ENCODE peak calls at places on chromosome 3, in six cellular contexts. One of them, this sample, is unnamed.

GRCh38 chr3:99938270-99938955 is 120.8 kb downstream of the CMSS1 start:
- DNase-seq in CD8-positive, alpha-beta T cell: no peak
- DNase-seq in CD4-positive, alpha-beta T cell: no peak
- DNase-seq in left ventricle myocardium inferior: no peak
- DNase-seq in BJ: no peak
- DNase-seq in hepatocyte: no peak
- DNase-seq in this sample: peak; percentile 77

GRCh38 chr3:160163259-160163878 is 61.9 kb upstream of the C3orf80 start:
- DNase-seq in BJ: no peak
- DNase-seq in CD8-positive, alpha-beta T cell: no peak
- DNase-seq in left ventricle myocardium inferior: no peak
- DNase-seq in hepatocyte: peak; percentile 42
- DNase-seq in CD4-positive, alpha-beta T cell: no peak
- DNase-seq in this sample: no peak

GRCh38 chr3:27166888-27167287 is 202.3 kb downstream of the NEK10 start:
- DNase-seq in CD8-positive, alpha-beta T cell: no peak
- DNase-seq in hepatocyte: peak; percentile 13
- DNase-seq in left ventricle myocardium inferior: no peak
- DNase-seq in CD4-positive, alpha-beta T cell: no peak
- DNase-seq in BJ: peak; percentile 94
- DNase-seq in this sample: peak; percentile 78

GRCh38 chr3:33426068-33426467 is 14.1 kb downstream of the UBP1 start:
- DNase-seq in hepatocyte: no peak
- DNase-seq in CD4-positive, alpha-beta T cell: no peak
- DNase-seq in CD8-positive, alpha-beta T cell: no peak
- DNase-seq in left ventricle myocardium inferior: no peak
- DNase-seq in BJ: no peak
- DNase-seq in this sample: no peak

GRCh38 chr3:43345877-43346276 is 59.5 kb downstream of the SNRK start:
- DNase-seq in left ventricle myocardium inferior: no peak
- DNase-seq in hepatocyte: no peak
- DNase-seq in CD8-positive, alpha-beta T cell: no peak
- DNase-seq in BJ: no peak
- DNase-seq in CD4-positive, alpha-beta T cell: no peak
- DNase-seq in this sample: no peak

GRCh38 chr3:112605285-112605684 is 35.7 kb downstream of the CCDC80 start:
- DNase-seq in CD4-positive, alpha-beta T cell: no peak
- DNase-seq in BJ: peak; percentile 55
- DNase-seq in CD8-positive, alpha-beta T cell: no peak
- DNase-seq in hepatocyte: no peak
- DNase-seq in left ventricle myocardium inferior: no peak
- DNase-seq in this sample: peak; percentile 92

GRCh38 chr3:50464578-50464977 is 38.9 kb downstream of the CACNA2D2 start:
- DNase-seq in CD8-positive, alpha-beta T cell: no peak
- DNase-seq in hepatocyte: no peak
- DNase-seq in CD4-positive, alpha-beta T cell: no peak
- DNase-seq in BJ: no peak
- DNase-seq in left ventricle myocardium inferior: no peak
- DNase-seq in this sample: no peak

GRCh38 chr3:140285380-140285779 is 350.4 kb downstream of the CLSTN2 start:
- DNase-seq in CD4-positive, alpha-beta T cell: no peak
- DNase-seq in left ventricle myocardium inferior: no peak
- DNase-seq in hepatocyte: no peak
- DNase-seq in BJ: no peak
- DNase-seq in CD8-positive, alpha-beta T cell: no peak
- DNase-seq in this sample: no peak

GRCh38 chr3:121979246-121979645 is 42.8 kb downstream of the ILDR1 start:
- DNase-seq in left ventricle myocardium inferior: no peak
- DNase-seq in BJ: no peak
- DNase-seq in CD8-positive, alpha-beta T cell: no peak
- DNase-seq in CD4-positive, alpha-beta T cell: no peak
- DNase-seq in hepatocyte: no peak
- DNase-seq in this sample: no peak

GRCh38 chr3:121979734-121980449 is 42.2 kb downstream of the ILDR1 start:
- DNase-seq in left ventricle myocardium inferior: no peak
- DNase-seq in BJ: no peak
- DNase-seq in CD8-positive, alpha-beta T cell: no peak
- DNase-seq in hepatocyte: no peak
- DNase-seq in CD4-positive, alpha-beta T cell: no peak
- DNase-seq in this sample: no peak

GRCh38 chr3:121974601-121975111 is 47.4 kb downstream of the ILDR1 start:
- DNase-seq in CD8-positive, alpha-beta T cell: no peak
- DNase-seq in hepatocyte: no peak
- DNase-seq in left ventricle myocardium inferior: no peak
- DNase-seq in BJ: no peak
- DNase-seq in CD4-positive, alpha-beta T cell: no peak
- DNase-seq in this sample: no peak

GRCh38 chr3:121976727-121977126 is 45.3 kb downstream of the ILDR1 start:
- DNase-seq in CD8-positive, alpha-beta T cell: no peak
- DNase-seq in hepatocyte: no peak
- DNase-seq in left ventricle myocardium inferior: no peak
- DNase-seq in CD4-positive, alpha-beta T cell: no peak
- DNase-seq in BJ: no peak
- DNase-seq in this sample: no peak

DNA sequence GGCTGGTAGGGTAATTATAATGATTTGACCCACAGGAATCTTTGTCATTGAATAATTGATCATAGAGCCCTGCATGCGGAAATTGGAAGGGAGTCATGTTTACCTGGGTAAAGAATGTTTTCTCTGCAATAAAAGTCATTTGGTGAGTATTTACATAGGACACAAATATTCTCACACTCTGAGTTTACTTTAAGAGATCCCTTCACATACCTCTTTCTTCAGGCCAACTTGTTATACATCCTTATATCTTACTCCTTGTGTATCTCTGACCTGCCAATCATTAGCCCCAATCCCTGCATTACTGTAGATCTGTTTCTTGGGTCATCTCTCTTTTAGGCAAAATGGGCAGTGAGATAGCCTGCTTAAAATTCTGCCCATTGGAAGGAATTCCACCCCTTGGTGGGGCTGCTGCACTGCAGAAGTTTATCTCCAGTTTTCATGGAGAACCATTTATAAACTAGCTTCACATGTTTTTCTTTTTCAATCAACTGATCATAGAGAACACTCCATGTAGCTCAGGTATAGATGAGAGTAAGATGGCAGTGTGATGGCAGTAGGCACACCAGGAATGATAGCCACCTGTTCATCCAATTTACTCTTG is 46.2 kb downstream of the ILDR1 start:
- DNase-seq in BJ: no peak
- DNase-seq in CD8-positive, alpha-beta T cell: no peak
- DNase-seq in hepatocyte: no peak
- DNase-seq in CD4-positive, alpha-beta T cell: no peak
- DNase-seq in left ventricle myocardium inferior: no peak
- DNase-seq in this sample: no peak
- TF ChIP-seq CTCF in BJ: no peak
- TF ChIP-seq CTCF in CD8-positive, alpha-beta T cell: no peak
- TF ChIP-seq CTCF in hepatocyte: no peak
- TF ChIP-seq CTCF in CD4-positive, alpha-beta T cell: no peak
- TF ChIP-seq CTCF in left ventricle myocardium inferior: no peak
- TF ChIP-seq CTCF in this sample: peak; percentile 32

DNA sequence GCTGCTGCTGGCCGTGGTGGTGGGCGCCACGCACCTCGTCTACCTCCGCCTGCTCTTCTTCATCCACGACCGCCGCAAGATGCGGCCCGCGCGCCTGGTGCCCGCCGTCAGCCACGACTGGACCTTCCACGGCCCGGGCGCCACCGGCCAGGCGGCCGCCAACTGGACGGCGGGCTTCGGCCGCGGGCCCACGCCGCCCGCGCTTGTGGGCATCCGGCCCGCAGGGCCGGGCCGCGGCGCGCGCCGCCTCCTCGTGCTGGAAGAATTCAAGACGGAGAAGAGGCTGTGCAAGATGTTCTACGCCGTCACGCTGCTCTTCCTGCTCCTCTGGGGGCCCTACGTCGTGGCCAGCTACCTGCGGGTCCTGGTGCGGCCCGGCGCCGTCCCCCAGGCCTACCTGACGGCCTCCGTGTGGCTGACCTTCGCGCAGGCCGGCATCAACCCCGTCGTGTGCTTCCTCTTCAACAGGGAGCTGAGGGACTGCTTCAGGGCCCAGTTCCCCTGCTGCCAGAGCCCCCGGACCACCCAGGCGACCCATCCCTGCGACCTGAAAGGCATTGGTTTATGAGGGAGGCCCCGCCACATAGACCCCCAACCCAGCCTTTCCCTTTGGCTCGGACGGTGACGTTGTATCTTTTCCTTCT is 1.1 kb downstream of the GPR27 start:
- DNase-seq in CD8-positive, alpha-beta T cell: no peak
- DNase-seq in BJ: no peak
- DNase-seq in left ventricle myocardium inferior: no peak
- DNase-seq in hepatocyte: no peak
- DNase-seq in CD4-positive, alpha-beta T cell: no peak
- DNase-seq in this sample: no peak
- H3K27me3 ChIP-seq in CD8-positive, alpha-beta T cell: peaks cover 15% of the 10 kb centered on the region
- H3K27me3 ChIP-seq in BJ: peaks cover 25% of the 10 kb centered on the region
- H3K27me3 ChIP-seq in left ventricle myocardium inferior: peaks cover 53% of the 10 kb centered on the region
- H3K27me3 ChIP-seq in hepatocyte: peaks cover 68% of the 10 kb centered on the region
- H3K27me3 ChIP-seq in CD4-positive, alpha-beta T cell: peaks cover 27% of the 10 kb centered on the region
- H3K27me3 ChIP-seq in this sample: peaks cover 67% of the 10 kb centered on the region

GRCh38 chr3:187738400-187739124 is 6.7 kb downstream of the BCL6 start:
- DNase-seq in CD8-positive, alpha-beta T cell: peak; percentile 48
- DNase-seq in CD4-positive, alpha-beta T cell: peak; percentile 65
- DNase-seq in hepatocyte: peak; percentile 93
- DNase-seq in BJ: no peak
- DNase-seq in left ventricle myocardium inferior: peak; percentile 88
- DNase-seq in this sample: peak; percentile 96
- TF ChIP-seq CTCF in CD8-positive, alpha-beta T cell: peak; percentile 85
- TF ChIP-seq CTCF in CD4-positive, alpha-beta T cell: peak; percentile 91
- TF ChIP-seq CTCF in hepatocyte: peak; percentile 79
- TF ChIP-seq CTCF in BJ: peak; percentile 77
- TF ChIP-seq CTCF in left ventricle myocardium inferior: peak; percentile 76
- TF ChIP-seq CTCF in this sample: peak; percentile 88

GRCh38 chr3:123451186-123451585 is 2.3 kb upstream of the ADCY5 start:
- DNase-seq in BJ: no peak
- DNase-seq in CD8-positive, alpha-beta T cell: no peak
- DNase-seq in left ventricle myocardium inferior: no peak
- DNase-seq in CD4-positive, alpha-beta T cell: no peak
- DNase-seq in hepatocyte: no peak
- DNase-seq in this sample: no peak

GRCh38 chr3:123447749-123448502 is 964 bp downstream of the ADCY5 start:
- DNase-seq in CD4-positive, alpha-beta T cell: peak; percentile 19
- DNase-seq in CD8-positive, alpha-beta T cell: peak; percentile 2
- DNase-seq in left ventricle myocardium inferior: no peak
- DNase-seq in hepatocyte: peak; percentile 74
- DNase-seq in BJ: no peak
- DNase-seq in this sample: peak; percentile 90

GRCh38 chr3:123449986-123450474 is 1.1 kb upstream of the ADCY5 start:
- DNase-seq in hepatocyte: peak; percentile 47
- DNase-seq in left ventricle myocardium inferior: peak; percentile 38
- DNase-seq in CD8-positive, alpha-beta T cell: no peak
- DNase-seq in BJ: no peak
- DNase-seq in CD4-positive, alpha-beta T cell: no peak
- DNase-seq in this sample: peak; percentile 66

GRCh38 chr3:123448503-123449091 is at the start of gene ADCY5:
- DNase-seq in left ventricle myocardium inferior: no peak
- DNase-seq in hepatocyte: peak; percentile 44
- DNase-seq in BJ: no peak
- DNase-seq in CD8-positive, alpha-beta T cell: no peak
- DNase-seq in CD4-positive, alpha-beta T cell: no peak
- DNase-seq in this sample: peak; percentile 90

DNA sequence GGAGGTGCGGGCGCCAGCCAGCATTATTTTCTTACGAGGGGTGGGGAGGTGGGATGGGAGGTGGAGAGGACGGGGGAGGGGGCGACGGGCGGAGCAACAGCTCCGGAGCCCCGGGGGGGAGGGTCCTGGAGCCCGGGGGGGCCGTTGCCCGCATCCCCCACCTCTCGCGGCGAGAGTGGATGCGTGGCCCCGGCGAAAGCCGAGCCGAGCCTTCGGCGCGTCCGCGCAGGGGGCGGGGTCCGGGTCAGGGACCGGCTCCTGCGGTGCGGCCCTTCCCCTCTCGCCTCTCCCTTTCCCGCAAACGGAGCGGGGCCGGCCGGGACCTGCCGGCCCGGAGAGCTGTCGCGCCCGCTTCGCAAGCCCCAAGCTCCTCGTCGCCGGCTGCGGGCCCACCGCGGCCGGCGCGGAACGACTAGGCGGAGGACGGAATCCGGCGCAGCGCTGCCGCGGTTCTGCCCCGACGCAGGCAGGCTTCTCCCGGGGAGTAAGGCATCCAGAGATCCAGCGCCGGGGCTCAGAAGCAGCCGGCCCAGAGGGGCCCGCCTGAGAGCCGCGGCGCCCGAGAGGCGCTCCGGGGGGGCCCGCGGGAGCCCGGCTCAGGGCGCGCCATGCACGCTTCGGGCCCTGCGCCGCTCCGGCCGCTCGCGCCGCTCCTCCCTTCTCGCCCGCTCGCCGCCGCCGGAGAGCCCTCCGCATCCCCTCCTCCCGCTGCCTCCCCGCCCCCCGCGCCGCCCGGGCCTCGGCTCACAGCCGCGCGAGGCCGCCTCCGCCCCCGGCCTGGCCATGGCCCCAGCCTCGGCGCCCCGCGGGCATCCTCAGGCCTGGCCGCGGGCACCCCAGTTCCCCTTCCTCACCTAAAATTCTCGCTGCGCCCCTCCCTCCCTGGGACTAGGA is 449 bp upstream of the ADCY5 start:
- DNase-seq in hepatocyte: peak; percentile 68
- DNase-seq in left ventricle myocardium inferior: peak; percentile 61
- DNase-seq in CD8-positive, alpha-beta T cell: no peak
- DNase-seq in CD4-positive, alpha-beta T cell: no peak
- DNase-seq in BJ: no peak
- DNase-seq in this sample: peak; percentile 93
- H3K27me3 ChIP-seq in hepatocyte: peaks cover 43% of the 10 kb centered on the region
- H3K27me3 ChIP-seq in left ventricle myocardium inferior: peaks cover 58% of the 10 kb centered on the region
- H3K27me3 ChIP-seq in CD8-positive, alpha-beta T cell: peaks cover 22% of the 10 kb centered on the region
- H3K27me3 ChIP-seq in CD4-positive, alpha-beta T cell: peaks cover 54% of the 10 kb centered on the region
- H3K27me3 ChIP-seq in BJ: peaks cover 34% of the 10 kb centered on the region
- H3K27me3 ChIP-seq in this sample: peaks cover 67% of the 10 kb centered on the region